ENCODE peak calls at places on chromosomes 3 and 15, in eight cellular contexts. P, B, D, F, R, M, J and Q are unnamed samples.

GRCh38 chr3:72011495-72011894 is 226.5 kb upstream of the PROK2 start:
- DNase-seq in P (no peak), B (peak), D (peak), F (no peak), R (no peak), M (no peak), J (no peak), Q (no peak)

GRCh38 chr3:149969110-149969944 is 1.4 kb downstream of the PFN2 start:
- DNase-seq in P (peak), B (peak), D (peak), F (no peak), R (peak), M (no peak), J (peak), Q (peak)

GRCh38 chr3:72993391-72993790 is 3.2 kb upstream of the PPP4R2 start:
- DNase-seq in P (no peak), B (no peak), D (no peak), F (no peak), R (no peak), M (no peak), J (no peak), Q (no peak)

GRCh38 chr3:154972951-154973350 is 107.2 kb upstream of the MME start:
- DNase-seq in P (peak), B (no peak), D (no peak), F (no peak), R (no peak), M (peak), J (no peak), Q (no peak)

GRCh38 chr3:66470956-66471686 is 29.7 kb downstream of the LRIG1 start:
- DNase-seq in P (no peak), B (peak), D (no peak), F (no peak), R (no peak), M (no peak), J (no peak), Q (no peak)

GRCh38 chr15:78831229-78832207 is 20.3 kb upstream of the ADAMTS7 start:
- DNase-seq in P (no peak), B (no peak), D (no peak), F (no peak), R (no peak), M (no peak), J (no peak), Q (no peak)

GRCh38 chr3:56799251-56799882 is 2.4 kb downstream of the ARHGEF3 start:
- DNase-seq in P (peak), B (peak), D (peak), F (peak), R (no peak), M (no peak), J (peak), Q (peak)

GRCh38 chr15:61831505-61831921 is 228.7 kb downstream of the VPS13C start:
- DNase-seq in P (no peak), B (peak), D (no peak), F (no peak), R (no peak), M (no peak), J (peak), Q (no peak)

GRCh38 chr15:74958908-74959642 is 2.5 kb upstream of the RPP25 start:
- DNase-seq in P (no peak), B (peak), D (peak), F (peak), R (no peak), M (no peak), J (peak), Q (no peak)

GRCh38 chr3:45677841-45678240 is 11.4 kb upstream of the SACM1L start:
- DNase-seq in P (no peak), B (no peak), D (no peak), F (no peak), R (no peak), M (no peak), J (no peak), Q (no peak)

GRCh38 chr15:35616436-35617271 is 70.7 kb upstream of the DPH6 start:
- DNase-seq in P (no peak), B (no peak), D (no peak), F (no peak), R (no peak), M (no peak), J (no peak), Q (no peak)

GRCh38 chr3:104291437-104291851 is 1075.3 kb upstream of the ALCAM start:
- DNase-seq in P (no peak), B (peak), D (no peak), F (no peak), R (no peak), M (no peak), J (no peak), Q (no peak)

GRCh38 chr3:153277029-153277428 is 115.0 kb downstream of the RAP2B start:
- DNase-seq in P (peak), B (no peak), D (no peak), F (no peak), R (no peak), M (no peak), J (no peak), Q (no peak)

GRCh38 chr3:107662586-107662985 is 139.8 kb downstream of the BBX start:
- DNase-seq in P (no peak), B (no peak), D (no peak), F (no peak), R (no peak), M (no peak), J (peak), Q (no peak)

GRCh38 chr3:19898725-19899124 is 35.3 kb downstream of the EFHB start:
- DNase-seq in P (no peak), B (no peak), D (no peak), F (no peak), R (no peak), M (no peak), J (no peak), Q (no peak)

GRCh38 chr15:59814409-59814808 is 125.3 kb upstream of the BNIP2 start:
- DNase-seq in P (no peak), B (no peak), D (no peak), F (no peak), R (no peak), M (no peak), J (no peak), Q (no peak)

GRCh38 chr3:81816473-81817260 is 55.2 kb upstream of the GBE1 start:
- DNase-seq in P (no peak), B (peak), D (no peak), F (no peak), R (no peak), M (peak), J (no peak), Q (no peak)

GRCh38 chr15:65738649-65739048 is 53.4 kb downstream of the DENND4A start:
- DNase-seq in P (no peak), B (no peak), D (no peak), F (no peak), R (no peak), M (no peak), J (no peak), Q (no peak)

GRCh38 chr15:63363292-63363691 is 18.4 kb downstream of the CA12 start:
- DNase-seq in P (no peak), B (no peak), D (no peak), F (no peak), R (no peak), M (no peak), J (no peak), Q (no peak)

GRCh38 chr3:66923991-66924390 is 74.1 kb upstream of the KBTBD8 start:
- DNase-seq in P (no peak), B (no peak), D (no peak), F (no peak), R (no peak), M (no peak), J (no peak), Q (no peak)

GRCh38 chr3:140276698-140277097 is 341.7 kb downstream of the CLSTN2 start:
- DNase-seq in P (no peak), B (peak), D (peak), F (no peak), R (no peak), M (no peak), J (peak), Q (no peak)